ENCODE peak calls at places on chromosomes 7 and 10, in four cellular contexts. F is GM12891, L is GM12878, Q is K562. W is an unnamed sample.

GRCh38 chr7:75815381-75816046 is 1.9 kb upstream of the CCL24 start:
- DNase-seq in L (no peak), Q (no peak), F (no peak), W (no peak)

GRCh38 chr10:84447701-84448400 is 119.5 kb downstream of the CCSER2 start:
- DNase-seq in F (no peak), L (no peak), Q (no peak), W (no peak)

GRCh38 chr10:93496322-93497041 is at the start of gene CEP55:
- DNase-seq in F (peak), L (peak), Q (peak), W (peak)

GRCh38 chr10:126565456-126565855 is 105.0 kb downstream of the C10orf90 start:
- DNase-seq in F (no peak), L (no peak), Q (no peak), W (no peak)

GRCh38 chr7:100465702-100466311 is 1.7 kb upstream of the SPACDR start:
- DNase-seq in F (no peak), L (no peak), Q (peak), W (no peak)

GRCh38 chr7:108456845-108457540 is 757 bp upstream of the NRCAM start:
- DNase-seq in Q (no peak), L (no peak), F (no peak), W (no peak)

GRCh38 chr10:103454026-103454425 is 1.9 kb upstream of the CALHM2 start:
- DNase-seq in F (no peak), Q (no peak), L (no peak), W (no peak)

GRCh38 chr7:44665531-44666213 is 59.2 kb downstream of the OGDH start:
- DNase-seq in Q (no peak), L (no peak), F (no peak), W (no peak)

GRCh38 chr10:51862149-51862548 is 162.8 kb upstream of the CSTF2T start:
- DNase-seq in F (no peak), Q (no peak), L (no peak), W (no peak)

GRCh38 chr10:71280216-71280615 is 38.8 kb upstream of the SLC29A3 start:
- DNase-seq in L (no peak), F (no peak), Q (no peak), W (no peak)

GRCh38 chr10:48384699-48384982 is 78.2 kb downstream of the MAPK8 start:
- DNase-seq in L (no peak), Q (no peak), F (no peak), W (no peak)

GRCh38 chr7:118327179-118327578 is 102.7 kb downstream of the ANKRD7 start:
- DNase-seq in L (no peak), Q (no peak), F (no peak), W (no peak)

GRCh38 chr10:115409347-115409746 is 316.2 kb downstream of the ATRNL1 start:
- DNase-seq in F (no peak), L (no peak), Q (no peak), W (no peak)

GRCh38 chr7:121429803-121430202 is 33.7 kb upstream of the FAM3C start:
- DNase-seq in L (no peak), Q (no peak), F (no peak), W (no peak)

GRCh38 chr7:30093351-30094019 is 41.3 kb upstream of the MTURN start:
- DNase-seq in Q (no peak), F (no peak), L (no peak), W (no peak)

GRCh38 chr7:139687980-139688632 is 89.7 kb downstream of the HIPK2 start:
- DNase-seq in F (no peak), L (no peak), Q (peak), W (no peak)

GRCh38 chr7:31883761-31884164 is 186.4 kb downstream of the PDE1C start:
- DNase-seq in F (no peak), Q (no peak), L (no peak), W (peak)

GRCh38 chr10:21406595-21407218 is 118.8 kb downstream of the SKIDA1 start:
- DNase-seq in F (no peak), Q (peak), L (no peak), W (no peak)

GRCh38 chr10:123614888-123615287 is 51.3 kb upstream of the GPR26 start:
- DNase-seq in F (peak), Q (peak), L (no peak), W (peak)

GRCh38 chr7:5528815-5529442 is 105.3 kb upstream of the TNRC18 start:
- DNase-seq in Q (no peak), F (no peak), L (no peak), W (no peak)

GRCh38 chr10:118804262-118804773 is 49.5 kb upstream of the CACUL1 start:
- DNase-seq in L (no peak), Q (no peak), F (no peak), W (no peak)

GRCh38 chr7:112337177-112337576 is 113.1 kb upstream of the IFRD1 start:
- DNase-seq in Q (no peak), F (no peak), L (no peak), W (no peak)

GRCh38 chr7:39952378-39952777 is 2.3 kb downstream of the CDK13 start:
- DNase-seq in F (no peak), L (no peak), Q (no peak), W (no peak)

GRCh38 chr7:50307368-50308012 is 3.0 kb downstream of the IKZF1 start:
- DNase-seq in Q (peak), F (no peak), L (no peak), W (peak)

GRCh38 chr7:151852486-151853396 is 24.2 kb downstream of the PRKAG2 start:
- DNase-seq in F (no peak), L (no peak), Q (no peak), W (no peak)

GRCh38 chr10:17199351-17199804 is 2.1 kb downstream of the TRDMT1 start:
- DNase-seq in F (no peak), Q (peak), L (no peak), W (no peak)

GRCh38 chr10:18252086-18252485 is 111.9 kb downstream of the CACNB2 start:
- DNase-seq in F (no peak), L (no peak), Q (no peak), W (no peak)

GRCh38 chr7:36391436-36392198 is 2.0 kb downstream of the ANLN start:
- DNase-seq in Q (peak), L (peak), F (peak), W (no peak)

GRCh38 chr7:261341-262250 is 28.4 kb upstream of the FOXL3 start:
- DNase-seq in Q (no peak), F (no peak), L (no peak), W (no peak)

GRCh38 chr10:132443998-132444876 is 47.2 kb downstream of the PWWP2B start:
- DNase-seq in F (no peak), Q (peak), L (no peak), W (peak)

GRCh38 chr10:112961609-112962008 is 11.6 kb downstream of the TCF7L2 start:
- DNase-seq in L (no peak), Q (no peak), F (no peak), W (no peak)

GRCh38 chr7:149719912-149720335 is 53.5 kb downstream of the ZNF467 start:
- DNase-seq in L (no peak), Q (peak), F (no peak), W (no peak)

GRCh38 chr10:131673396-131673795 is 227.4 kb upstream of the PPP2R2D start:
- DNase-seq in L (no peak), Q (no peak), F (no peak), W (no peak)

GRCh38 chr7:6232534-6232933 is 39.9 kb downstream of the CYTH3 start:
- DNase-seq in Q (peak), L (no peak), F (no peak), W (peak)

GRCh38 chr10:49398000-49398861 is 2.3 kb upstream of the DRGX start:
- DNase-seq in Q (peak), L (no peak), F (peak), W (peak)

GRCh38 chr7:73701357-73701995 is 18.0 kb downstream of the STX1A start:
- DNase-seq in Q (peak), L (no peak), F (no peak), W (peak)
- TF ChIP-seq SPI1 in Q (no peak), L (no peak), F (no peak), W (no peak)

GRCh38 chr10:26249681-26250080 is 33.1 kb downstream of the GAD2 start:
- DNase-seq in Q (no peak), F (no peak), L (no peak), W (no peak)
- TF ChIP-seq SPI1 in Q (no peak), F (no peak), L (no peak), W (no peak)

GRCh38 chr7:3332308-3332707 is 31.3 kb downstream of the SDK1 start:
- DNase-seq in Q (no peak), L (no peak), F (no peak), W (no peak)

GRCh38 chr7:3336042-3336665 is 35.1 kb downstream of the SDK1 start:
- DNase-seq in L (no peak), F (no peak), Q (no peak), W (no peak)

GRCh38 chr7:3333861-3334260 is 32.8 kb downstream of the SDK1 start:
- DNase-seq in F (no peak), Q (no peak), L (no peak), W (no peak)

GRCh38 chr7:3338161-3338560 is 37.1 kb downstream of the SDK1 start:
- DNase-seq in L (no peak), Q (no peak), F (no peak), W (no peak)
- TF ChIP-seq SPI1 in L (no peak), Q (no peak), F (no peak), W (no peak)

DNA sequence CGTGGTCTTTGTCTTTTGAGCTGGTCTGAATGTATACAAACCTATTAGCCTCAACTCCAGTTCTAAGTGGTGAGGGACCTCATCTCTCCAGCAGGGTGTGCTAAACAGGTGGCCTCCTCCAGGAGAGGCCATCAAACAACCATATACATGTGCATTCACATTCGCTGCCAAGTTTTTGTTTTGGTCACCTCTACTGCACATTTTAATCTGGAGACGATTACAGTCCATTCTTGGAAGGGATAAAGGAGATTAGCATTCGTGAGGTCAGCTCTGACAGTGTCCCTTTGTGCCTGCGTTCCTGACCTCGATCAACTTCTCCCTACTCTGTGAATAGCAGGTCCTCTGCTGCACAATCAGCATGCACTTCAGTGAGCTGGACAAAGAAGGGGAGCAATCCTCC is 60.8 kb downstream of the RHOBTB1 start:
- DNase-seq in L (no peak), F (peak), Q (peak), W (peak)
- TF ChIP-seq SPI1 in L (no peak), F (no peak), Q (no peak), W (no peak)

DNA sequence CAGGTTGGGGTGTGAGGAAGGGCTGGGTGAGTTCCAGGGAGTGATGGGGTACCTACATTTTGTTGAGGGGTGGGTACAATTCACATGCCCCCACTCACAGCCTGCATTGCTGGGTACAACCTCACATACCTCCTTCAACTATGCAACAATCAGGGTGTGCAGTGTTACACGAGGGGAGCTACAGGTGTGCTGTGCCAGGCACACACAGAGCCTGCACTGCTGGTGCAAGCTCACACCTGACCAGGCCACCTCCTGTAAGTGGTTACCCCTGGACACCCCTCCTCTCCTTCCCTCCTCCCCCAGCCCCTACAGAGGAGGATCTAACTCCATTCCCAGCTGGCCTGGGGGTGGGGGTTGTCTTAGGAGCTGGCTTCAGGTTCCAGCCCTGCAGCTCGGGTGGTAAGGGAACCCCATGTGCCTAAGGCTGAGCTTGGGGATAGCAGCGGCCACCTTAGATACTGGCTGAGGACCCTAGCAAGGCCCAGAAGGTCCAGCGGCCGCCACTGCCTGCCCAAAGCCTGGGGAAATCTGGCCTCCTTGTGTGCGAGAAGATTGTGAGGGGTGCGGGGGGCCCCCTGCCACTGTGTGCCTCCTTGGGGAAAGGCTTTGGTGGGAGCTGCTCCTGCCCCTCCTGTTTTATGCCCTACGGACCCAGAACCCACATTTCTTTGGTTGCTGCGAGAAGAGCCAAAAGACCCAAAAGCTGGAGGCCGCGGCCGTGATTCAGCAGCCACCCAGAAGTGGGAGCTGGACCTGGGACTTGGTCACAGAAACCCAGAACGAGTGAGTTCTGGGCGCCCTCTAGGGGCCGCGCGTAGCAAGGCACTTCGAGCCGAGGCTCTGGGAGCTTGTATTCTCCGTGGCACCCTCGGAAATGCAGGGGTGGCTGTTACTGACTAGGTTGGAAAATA is 10.8 kb downstream of the TLX1 start:
- DNase-seq in F (peak), Q (peak), L (peak), W (peak)
- TF ChIP-seq SPI1 in F (no peak), Q (no peak), L (no peak), W (no peak)